ENCODE peak calls at places on chromosomes 5 and 9, in ten cellular contexts. V is neural crest cell; F is GM23338; H is NCI-H526; R is T-helper 9 cell; P is stimulated activated CD8-positive, alpha-beta memory T cell treated with anti-CD3 and anti-CD28 coated beads, Interleukin-7, amount 100 ng/mL, for 1 hour; S is SJSA1; B is activated T-cell treated with anti-CD3 and anti-CD28 coated beads, Interleukin-2, amount 50 U/mL, for 72 hours; N is mammary epithelial cell; D is foreskin keratinocyte. C is an unnamed sample.

GRCh38 chr5:68380071-68380470 is 164.5 kb downstream of the PIK3R1 start:
- DNase-seq in V (no peak), F (no peak), H (no peak), R (no peak), P (no peak), S (no peak), B (no peak), N (no peak), D (no peak), C (no peak)

GRCh38 chr5:173643964-173644363 is 27.5 kb upstream of the BOD1 start:
- DNase-seq in V (peak), F (peak), H (peak), R (no peak), P (no peak), S (no peak), B (no peak), N (no peak), D (no peak), C (no peak)

GRCh38 chr9:93008457-93008856 is 50.0 kb upstream of the SUSD3 start:
- DNase-seq in V (no peak), F (no peak), H (no peak), R (no peak), P (no peak), S (no peak), B (no peak), N (no peak), D (no peak), C (no peak)

GRCh38 chr5:82901281-82901888 is 175.8 kb downstream of the TMEM167A start:
- DNase-seq in V (no peak), F (no peak), H (no peak), R (no peak), P (no peak), S (no peak), B (no peak), N (no peak), D (no peak), C (no peak)

GRCh38 chr5:133274597-133274935 is 222.8 kb downstream of the HSPA4 start:
- DNase-seq in V (no peak), F (no peak), H (peak), R (no peak), P (no peak), S (no peak), B (no peak), N (no peak), D (no peak), C (no peak)

GRCh38 chr5:115258001-115258400 is 4.7 kb downstream of the PGGT1B start:
- DNase-seq in V (no peak), F (no peak), H (no peak), R (no peak), P (no peak), S (no peak), B (no peak), N (no peak), D (peak), C (no peak)

GRCh38 chr9:89304479-89305188 is 6.4 kb upstream of the CKS2 start:
- DNase-seq in V (no peak), F (no peak), H (no peak), R (no peak), P (no peak), S (no peak), B (no peak), N (no peak), D (no peak), C (no peak)

GRCh38 chr5:172110921-172111873 is 76.8 kb downstream of the STK10 start:
- DNase-seq in V (no peak), F (peak), H (no peak), R (peak), P (peak), S (peak), B (peak), N (peak), D (peak), C (peak)

GRCh38 chr5:144120781-144121180 is 49.7 kb downstream of the YIPF5 start:
- DNase-seq in V (no peak), F (no peak), H (no peak), R (no peak), P (no peak), S (no peak), B (no peak), N (no peak), D (no peak), C (no peak)